ENCODE peak calls at places on chromosome 4, in four cellular contexts. One of them, this sample, is unnamed.

GRCh38 chr4:121900132-121900983 is 30.1 kb upstream of the BBS7 start:
- DNase-seq in CD8-positive, alpha-beta T cell: peak; percentile 49
- DNase-seq in RWPE1: peak; percentile 55
- DNase-seq in kidney epithelial cell: peak; percentile 7
- DNase-seq in this sample: peak; percentile 33

GRCh38 chr4:153750197-153750817 is 9.5 kb downstream of the RNF175 start:
- DNase-seq in kidney epithelial cell: peak; percentile 49
- DNase-seq in RWPE1: peak; percentile 60
- DNase-seq in CD8-positive, alpha-beta T cell: peak; percentile 56
- DNase-seq in this sample: peak; percentile 80

GRCh38 chr4:17809667-17810066 is 890 bp downstream of the DCAF16 start:
- DNase-seq in kidney epithelial cell: no peak
- DNase-seq in CD8-positive, alpha-beta T cell: no peak
- DNase-seq in RWPE1: no peak
- DNase-seq in this sample: no peak

GRCh38 chr4:11720292-11720691 is 291.6 kb upstream of the HS3ST1 start:
- DNase-seq in CD8-positive, alpha-beta T cell: no peak
- DNase-seq in RWPE1: peak; percentile 50
- DNase-seq in kidney epithelial cell: no peak
- DNase-seq in this sample: peak; percentile 43

GRCh38 chr4:68272860-68273259 is 27.4 kb upstream of the TMPRSS11B start:
- DNase-seq in RWPE1: no peak
- DNase-seq in kidney epithelial cell: no peak
- DNase-seq in CD8-positive, alpha-beta T cell: no peak
- DNase-seq in this sample: no peak

GRCh38 chr4:114417214-114417613 is 181.4 kb upstream of the UGT8 start:
- DNase-seq in CD8-positive, alpha-beta T cell: no peak
- DNase-seq in kidney epithelial cell: no peak
- DNase-seq in RWPE1: peak; percentile 17
- DNase-seq in this sample: no peak

GRCh38 chr4:142097015-142097414 is 460.6 kb downstream of the IL15 start:
- DNase-seq in RWPE1: no peak
- DNase-seq in kidney epithelial cell: no peak
- DNase-seq in CD8-positive, alpha-beta T cell: no peak
- DNase-seq in this sample: no peak

GRCh38 chr4:3031357-3032064 is 42.8 kb downstream of the HTT-AS start:
- DNase-seq in CD8-positive, alpha-beta T cell: no peak
- DNase-seq in RWPE1: no peak
- DNase-seq in kidney epithelial cell: no peak
- DNase-seq in this sample: no peak

GRCh38 chr4:110533940-110534339 is 58.0 kb downstream of the ENPEP start:
- DNase-seq in CD8-positive, alpha-beta T cell: no peak
- DNase-seq in RWPE1: peak; percentile 86
- DNase-seq in kidney epithelial cell: peak; percentile 95
- DNase-seq in this sample: peak; percentile 89

GRCh38 chr4:14383652-14384051 is 618.6 kb upstream of the CPEB2 start:
- DNase-seq in CD8-positive, alpha-beta T cell: no peak
- DNase-seq in RWPE1: no peak
- DNase-seq in kidney epithelial cell: no peak
- DNase-seq in this sample: no peak

GRCh38 chr4:35538807-35539206 is 705.5 kb downstream of the ARAP2 start:
- DNase-seq in CD8-positive, alpha-beta T cell: no peak
- DNase-seq in kidney epithelial cell: no peak
- DNase-seq in RWPE1: no peak
- DNase-seq in this sample: no peak

GRCh38 chr4:16952462-16952871 is 54.0 kb upstream of the LDB2 start:
- DNase-seq in CD8-positive, alpha-beta T cell: no peak
- DNase-seq in kidney epithelial cell: no peak
- DNase-seq in RWPE1: no peak
- DNase-seq in this sample: no peak

GRCh38 chr4:187128971-187129370 is 405.3 kb upstream of the FAT1 start:
- DNase-seq in CD8-positive, alpha-beta T cell: no peak
- DNase-seq in kidney epithelial cell: peak; percentile 38
- DNase-seq in RWPE1: peak; percentile 80
- DNase-seq in this sample: peak; percentile 97

GRCh38 chr4:68599150-68599549 is 23.0 kb upstream of the UGT2B17 start:
- DNase-seq in RWPE1: no peak
- DNase-seq in kidney epithelial cell: no peak
- DNase-seq in CD8-positive, alpha-beta T cell: no peak
- DNase-seq in this sample: peak; percentile 11

GRCh38 chr4:47287735-47288134 is 175.8 kb downstream of the COMMD8 start:
- DNase-seq in CD8-positive, alpha-beta T cell: no peak
- DNase-seq in kidney epithelial cell: peak; percentile 23
- DNase-seq in RWPE1: no peak
- DNase-seq in this sample: peak; percentile 23

GRCh38 chr4:89746377-89746776 is 90.6 kb downstream of the SNCA start:
- DNase-seq in CD8-positive, alpha-beta T cell: no peak
- DNase-seq in kidney epithelial cell: no peak
- DNase-seq in RWPE1: no peak
- DNase-seq in this sample: no peak

GRCh38 chr4:17013382-17014006 is 115.0 kb upstream of the LDB2 start:
- DNase-seq in CD8-positive, alpha-beta T cell: no peak
- DNase-seq in RWPE1: no peak
- DNase-seq in kidney epithelial cell: no peak
- DNase-seq in this sample: no peak

GRCh38 chr4:167023359-167023925 is 210.9 kb downstream of the SPOCK3 start:
- DNase-seq in RWPE1: no peak
- DNase-seq in CD8-positive, alpha-beta T cell: no peak
- DNase-seq in kidney epithelial cell: no peak
- DNase-seq in this sample: peak; percentile 24

GRCh38 chr4:147943159-147943638 is 211.3 kb downstream of the ARHGAP10 start:
- DNase-seq in RWPE1: no peak
- DNase-seq in kidney epithelial cell: no peak
- DNase-seq in CD8-positive, alpha-beta T cell: no peak
- DNase-seq in this sample: no peak

GRCh38 chr4:73661646-73662119 is 41.4 kb upstream of the RASSF6 start:
- DNase-seq in kidney epithelial cell: peak; percentile 99
- DNase-seq in CD8-positive, alpha-beta T cell: no peak
- DNase-seq in RWPE1: peak; percentile 55
- DNase-seq in this sample: peak; percentile 98

This sample was measured in mammary epithelial cell.